ENCODE peak calls at places on chromosomes 7 and 10, in four cellular contexts. Y is cardiac fibroblast, A is mammary epithelial cell, W is dorsolateral prefrontal cortex. N is an unnamed sample.

GRCh38 chr10:44879531-44879899 is 31.6 kb upstream of the TMEM72 start:
- DNase-seq in A (no peak), W (peak; percentile 55), Y (no peak), N (no peak)

GRCh38 chr10:17665742-17666141 is 21.8 kb downstream of the STAM start:
- DNase-seq in W (no peak), Y (peak; percentile 96), A (peak; percentile 77), N (peak; percentile 93)

GRCh38 chr10:100020161-100020882 is 10.6 kb upstream of the DNMBP start:
- DNase-seq in A (no peak), Y (no peak), W (no peak), N (no peak)

GRCh38 chr7:29853072-29853471 is 46.8 kb downstream of the WIPF3 start:
- DNase-seq in W (no peak), Y (no peak), A (peak; percentile 15), N (no peak)

GRCh38 chr7:36514289-36515243 is 124.9 kb downstream of the ANLN start:
- DNase-seq in W (peak; percentile 34), A (no peak), Y (no peak), N (no peak)

GRCh38 chr7:152987673-152988072 is 228.1 kb downstream of the ACTR3B start:
- DNase-seq in Y (no peak), W (no peak), A (no peak), N (no peak)

GRCh38 chr7:65235586-65235985 is 138.1 kb upstream of the ZNF92 start:
- DNase-seq in A (no peak), Y (no peak), W (no peak), N (no peak)

GRCh38 chr10:103066141-103067098 is 126.7 kb downstream of the NT5C2 start:
- DNase-seq in Y (no peak), W (no peak), A (no peak), N (peak; percentile 28)

GRCh38 chr10:26269754-26270153 is 53.2 kb downstream of the GAD2 start:
- DNase-seq in Y (peak; percentile 35), W (no peak), A (no peak), N (peak; percentile 35)

GRCh38 chr7:156764016-156764669 is 123.6 kb downstream of the RNF32 start:
- DNase-seq in W (peak; percentile 79), Y (peak; percentile 85), A (peak; percentile 58), N (peak; percentile 74)

GRCh38 chr7:130071701-130072622 is 1.6 kb downstream of the KLHDC10 start:
- DNase-seq in A (peak; percentile 75), W (peak; percentile 55), Y (peak; percentile 91), N (peak; percentile 83)

GRCh38 chr10:122113161-122113944 is 124.4 kb downstream of the TACC2 start:
- DNase-seq in W (no peak), Y (peak; percentile 77), A (peak; percentile 58), N (peak; percentile 71)

GRCh38 chr10:48902096-48902495 is 37.5 kb downstream of the LRRC18 start:
- DNase-seq in Y (no peak), A (no peak), W (no peak), N (no peak)

GRCh38 chr10:127527891-127528290 is 21.2 kb upstream of the NPS start:
- DNase-seq in W (peak; percentile 64), A (no peak), Y (no peak), N (no peak)

GRCh38 chr7:82810558-82811259 is 352.0 kb downstream of the PCLO start:
- DNase-seq in A (peak; percentile 30), Y (peak; percentile 77), W (no peak), N (peak; percentile 93)

GRCh38 chr10:15427836-15428414 is 56.8 kb upstream of the FAM171A1 start:
- DNase-seq in Y (peak; percentile 76), W (no peak), A (peak; percentile 23), N (peak; percentile 67)

GRCh38 chr10:1169981-1170866 is 114.0 kb downstream of the WDR37 start:
- DNase-seq in A (no peak), Y (no peak), W (peak; percentile 26), N (no peak)

GRCh38 chr10:86876748-86877147 is 80.7 kb downstream of the MMRN2 start:
- DNase-seq in Y (peak; percentile 52), A (no peak), W (no peak), N (peak; percentile 71)

GRCh38 chr10:15877836-15878576 is 17.7 kb upstream of the MINDY3 start:
- DNase-seq in A (no peak), Y (no peak), W (no peak), N (no peak)

GRCh38 chr10:98235876-98236275 is 32.1 kb downstream of the LOXL4 start:
- DNase-seq in Y (peak; percentile 20), A (no peak), W (no peak), N (no peak)

DNA sequence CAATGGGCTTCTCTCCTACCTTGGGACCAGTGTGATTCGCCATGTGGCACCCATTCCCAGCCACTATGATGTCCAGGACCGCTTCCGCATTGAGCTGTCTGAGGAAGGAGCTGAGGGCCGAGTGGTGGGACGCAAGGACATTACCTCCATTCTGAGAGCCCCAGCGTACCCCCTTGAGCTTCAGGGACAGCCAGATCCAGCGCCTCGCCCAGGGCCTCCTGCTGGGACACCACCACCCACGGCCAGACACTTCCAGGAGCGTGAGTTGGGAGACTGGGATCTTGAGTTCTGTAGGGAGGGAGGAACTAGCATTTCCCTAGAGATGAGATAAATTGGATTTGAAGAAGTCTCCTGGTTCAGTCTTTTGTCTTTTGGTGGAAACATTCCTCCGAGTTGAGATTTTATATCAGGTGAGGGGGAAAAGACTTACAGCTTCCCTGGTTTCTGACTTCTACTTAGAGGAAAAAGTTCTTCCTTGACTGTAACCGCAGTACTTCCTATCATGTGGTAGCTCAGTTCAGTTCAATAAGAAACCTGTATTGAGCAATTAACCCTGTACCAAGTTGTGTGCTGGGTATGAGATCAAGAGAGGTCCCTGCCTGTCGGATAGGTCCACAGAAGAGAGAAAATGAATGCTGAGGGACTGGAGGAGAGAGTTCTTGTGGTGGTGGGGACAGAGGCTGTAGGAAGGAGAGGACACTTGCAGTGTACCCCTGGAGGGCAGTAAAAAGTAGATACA is 1.3 kb downstream of the MOSPD3 start:
- DNase-seq in Y (no peak), W (no peak), A (no peak), N (no peak)
- H3K4me3 ChIP-seq in Y (no peak overlapping the region), W (peak overlapping the region; percentile 80), A (no peak overlapping the region), N (peak overlapping the region; percentile 69)

GRCh38 chr7:1531263-1531978 is 919 bp downstream of the MAFK start:
- DNase-seq in Y (peak; percentile 46), A (no peak), W (no peak), N (peak; percentile 36)

GRCh38 chr7:1529383-1530116 is 952 bp upstream of the MAFK start:
- DNase-seq in A (no peak), W (no peak), Y (no peak), N (no peak)

GRCh38 chr7:1531979-1532455 is 1.5 kb downstream of the MAFK start:
- DNase-seq in W (no peak), A (no peak), Y (no peak), N (no peak)

GRCh38 chr7:1532456-1533254 is 2.2 kb downstream of the MAFK start:
- DNase-seq in Y (peak; percentile 91), W (peak; percentile 67), A (peak; percentile 24), N (peak; percentile 88)

GRCh38 chr7:1530946-1531262 is 402 bp downstream of the MAFK start:
- DNase-seq in W (no peak), Y (no peak), A (no peak), N (no peak)
- TF ChIP-seq CTCF in W (no peak), Y (no peak), A (no peak), N (no peak)

DNA sequence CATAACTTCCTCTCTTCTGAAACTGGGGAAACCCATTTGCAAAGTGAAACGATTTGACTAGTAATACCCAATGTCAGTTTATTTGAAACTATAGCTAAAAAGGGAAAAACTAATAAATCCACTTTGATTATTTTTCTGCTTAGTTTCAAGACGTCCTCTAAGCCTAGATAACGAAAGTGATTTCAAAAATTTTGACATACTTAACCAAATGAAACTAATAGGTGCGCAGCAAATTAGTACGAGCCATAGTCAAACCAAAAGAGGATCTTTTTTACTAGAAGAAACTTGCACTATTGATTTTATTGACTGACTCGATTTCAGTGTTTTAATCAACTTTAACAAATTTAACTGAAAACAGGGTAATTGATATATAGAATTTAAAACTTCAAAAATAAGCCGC is 9.9 kb upstream of the SP8 start:
- DNase-seq in Y (no peak), A (no peak), W (no peak), N (no peak)
- H3K4me3 ChIP-seq in Y (no peak overlapping the region), A (no peak overlapping the region), W (no peak overlapping the region), N (no peak overlapping the region)

GRCh38 chr7:9391221-9391620 is 957.8 kb downstream of the NXPH1 start:
- DNase-seq in W (no peak), Y (no peak), A (no peak), N (no peak)
- TF ChIP-seq CTCF in W (no peak), Y (no peak), A (no peak), N (no peak)

GRCh38 chr10:23496727-23497126 is 57.9 kb downstream of the OTUD1 start:
- DNase-seq in Y (no peak), A (no peak), W (no peak), N (no peak)

GRCh38 chr10:23490115-23490514 is 51.2 kb downstream of the OTUD1 start:
- DNase-seq in A (no peak), Y (no peak), W (no peak), N (no peak)

GRCh38 chr10:23499317-23499716 is 60.4 kb downstream of the OTUD1 start:
- DNase-seq in W (no peak), Y (no peak), A (no peak), N (no peak)

DNA sequence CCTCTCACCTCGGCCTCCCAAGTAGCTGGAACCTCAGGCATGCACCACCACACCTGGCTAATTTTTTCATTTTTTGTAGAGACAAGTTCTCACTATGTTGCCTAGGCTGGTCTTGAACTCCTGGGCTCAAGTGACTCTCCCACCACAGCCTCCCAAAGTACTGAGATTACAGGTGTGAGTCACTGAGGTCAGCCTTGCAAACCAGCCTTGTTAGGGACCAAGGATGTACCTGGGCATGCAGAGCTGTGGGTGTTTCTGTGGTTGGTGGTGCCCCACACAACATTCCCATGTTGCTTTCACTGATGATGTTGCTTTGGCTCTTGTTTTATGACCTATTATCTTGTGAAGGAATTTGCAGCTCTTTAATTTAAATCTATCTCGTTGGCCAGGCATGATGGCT is 54.8 kb downstream of the OTUD1 start:
- DNase-seq in Y (no peak), A (peak; percentile 42), W (no peak), N (no peak)
- H3K4me3 ChIP-seq in Y (no peak overlapping the region), A (no peak overlapping the region), W (no peak overlapping the region), N (no peak overlapping the region)

GRCh38 chr10:94626476-94626875 is 57.1 kb upstream of the CYP2C18 start:
- DNase-seq in W (no peak), Y (no peak), A (peak; percentile 41), N (no peak)

GRCh38 chr10:94632954-94633353 is 50.6 kb upstream of the CYP2C18 start:
- DNase-seq in A (no peak), Y (no peak), W (no peak), N (no peak)

GRCh38 chr10:94631077-94631476 is 52.5 kb upstream of the CYP2C18 start:
- DNase-seq in A (no peak), W (no peak), Y (no peak), N (no peak)

GRCh38 chr10:94627511-94627910 is 56.0 kb upstream of the CYP2C18 start:
- DNase-seq in W (no peak), Y (no peak), A (no peak), N (no peak)

DNA sequence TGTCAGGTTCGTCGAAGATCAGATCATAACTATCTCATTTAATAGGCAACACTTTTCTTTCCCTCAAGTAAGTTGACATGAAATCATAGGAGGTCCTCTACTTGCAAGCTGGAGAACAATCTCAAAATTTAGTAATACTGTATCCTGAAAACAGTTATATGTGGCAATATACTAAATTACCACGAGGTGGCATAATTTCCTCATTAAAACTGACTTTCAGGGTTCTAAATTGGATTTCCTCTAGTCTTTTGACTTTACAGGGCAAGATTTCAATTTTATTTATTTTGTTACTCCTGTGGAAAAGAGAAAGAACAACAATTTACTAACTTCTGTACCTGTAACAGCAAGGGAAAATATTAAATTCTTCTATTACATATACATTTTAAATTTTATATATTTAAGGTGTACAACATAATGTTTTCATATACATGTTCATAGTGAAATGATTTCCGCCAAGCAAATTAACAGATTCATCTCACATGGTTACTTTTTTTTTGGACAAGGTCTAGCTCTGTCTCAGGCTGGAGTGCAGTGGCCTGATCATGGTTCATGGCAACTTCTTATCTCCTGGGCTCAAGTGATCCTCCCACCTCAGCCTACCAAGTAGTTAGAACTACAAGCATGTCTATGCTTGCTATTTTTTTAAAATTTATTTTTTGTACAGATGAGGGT is 53.4 kb upstream of the CYP2C18 start:
- DNase-seq in A (peak; percentile 8), Y (peak; percentile 46), W (no peak), N (peak; percentile 26)
- TF ChIP-seq CTCF in A (peak; percentile 53), Y (peak; percentile 53), W (peak; percentile 67), N (peak; percentile 66)